ENCODE peak calls at places on chromosomes 1 and 21, in eight cellular contexts. Q, U, E, A, Z, T, P and G are unnamed samples.

GRCh38 chr1:74811421-74812179 is 78.6 kb downstream of the TYW3 start:
- DNase-seq in A (no peak), T (no peak), U (no peak), E (no peak), Z (no peak), Q (no peak), P (no peak), G (peak; percentile 11)

GRCh38 chr1:40014812-40015594 is 25.5 kb upstream of the CAP1 start:
- DNase-seq in E (no peak), T (no peak), Q (no peak), A (peak; percentile 85), P (no peak), U (no peak), Z (no peak), G (no peak)

GRCh38 chr1:10631811-10632481 is 157.2 kb downstream of the PEX14 start:
- DNase-seq in A (no peak), Q (peak; percentile 26), U (no peak), E (peak; percentile 56), T (no peak), Z (no peak), P (no peak), G (no peak)

GRCh38 chr1:5651964-5652751 is 340.1 kb downstream of the NPHP4 start:
- DNase-seq in T (no peak), E (no peak), Z (peak; percentile 41), A (no peak), U (no peak), P (no peak), Q (no peak), G (peak; percentile 61)

GRCh38 chr1:17198476-17199258 is 6.3 kb upstream of the PADI1 start:
- DNase-seq in U (no peak), Z (no peak), E (peak; percentile 29), Q (no peak), A (peak; percentile 16), P (no peak), T (no peak), G (no peak)

GRCh38 chr21:43602277-43603229 is 56.7 kb downstream of the HSF2BP start:
- DNase-seq in P (no peak), U (no peak), A (no peak), T (no peak), Q (no peak), Z (no peak), E (no peak), G (no peak)

GRCh38 chr1:1358433-1359201 is at the start of gene MXRA8:
- DNase-seq in U (no peak), Z (peak; percentile 45), P (no peak), E (no peak), A (peak; percentile 87), T (no peak), Q (no peak), G (no peak)

GRCh38 chr1:27599605-27600499 is 4.1 kb downstream of the AHDC1 start:
- DNase-seq in U (no peak), Z (peak; percentile 42), P (no peak), E (no peak), Q (peak; percentile 61), A (no peak), T (no peak), G (no peak)

GRCh38 chr1:41547781-41548560 is 63.5 kb upstream of the EDN2 start:
- DNase-seq in U (no peak), E (peak; percentile 47), A (no peak), P (no peak), Z (no peak), T (no peak), Q (no peak), G (peak; percentile 29)

GRCh38 chr1:168000656-168001055 is 63.8 kb upstream of the MPC2 start:
- DNase-seq in Z (no peak), P (no peak), Q (no peak), E (no peak), T (no peak), U (no peak), A (no peak), G (no peak)

GRCh38 chr1:20981903-20982695 is 194.6 kb downstream of the EIF4G3 start:
- DNase-seq in A (peak; percentile 46), Z (no peak), U (no peak), T (no peak), Q (no peak), E (no peak), P (peak; percentile 13), G (no peak)

GRCh38 chr1:1406821-1407100 is 332 bp downstream of the MRPL20 start:
- DNase-seq in U (no peak), P (no peak), Q (no peak), Z (no peak), E (no peak), T (no peak), A (no peak), G (no peak)

GRCh38 chr1:80917826-80918225 is 882.9 kb upstream of the ADGRL2 start:
- DNase-seq in P (no peak), Z (no peak), E (no peak), A (no peak), T (no peak), Q (no peak), U (no peak), G (no peak)

GRCh38 chr1:234163267-234163919 is 209.9 kb upstream of the COA6 start:
- DNase-seq in P (no peak), T (no peak), U (no peak), A (no peak), E (no peak), Z (no peak), Q (no peak), G (no peak)

GRCh38 chr1:36091141-36091540 is 2.4 kb downstream of the ADPRS start:
- DNase-seq in Q (peak; percentile 3), U (no peak), P (no peak), E (peak; percentile 61), Z (no peak), T (no peak), A (no peak), G (no peak)